ENCODE peak calls at places on chromosomes 4 and X, in five cellular contexts. C is K562, A is SK-N-SH, D is GM12891, M is H1. W is an unnamed sample.

GRCh38 chr4:7626551-7626950 is 191.8 kb upstream of the PSAPL1 start:
- DNase-seq in D (no peak), C (no peak), M (no peak), A (no peak), W (no peak)

GRCh38 chr4:3826247-3827172 is 60.3 kb downstream of the ADRA2C start:
- DNase-seq in M (no peak), A (no peak), D (no peak), C (no peak), W (no peak)

GRCh38 chr4:123433573-123433972 is 37.0 kb downstream of the SPRY1 start:
- DNase-seq in C (no peak), M (no peak), A (no peak), D (no peak), W (no peak)

GRCh38 chrX:43685221-43685620 is 29.1 kb downstream of the MAOA start:
- DNase-seq in C (no peak), A (no peak), M (no peak), D (no peak), W (no peak)

GRCh38 chrX:154398668-154399526 is 720 bp downstream of the RPL10 start:
- DNase-seq in M (peak; percentile 64), A (peak; percentile 62), C (peak; percentile 35), D (no peak), W (no peak)

GRCh38 chrX:123348468-123348867 is 164.4 kb downstream of the GRIA3 start:
- DNase-seq in A (no peak), M (no peak), C (no peak), D (no peak), W (no peak)

GRCh38 chr4:174578366-174578765 is 56.1 kb upstream of the HPGD start:
- DNase-seq in M (no peak), A (no peak), C (no peak), D (no peak), W (no peak)

GRCh38 chr4:6404611-6405416 is 67.6 kb downstream of the PPP2R2C start:
- DNase-seq in C (no peak), A (peak; percentile 61), M (no peak), D (no peak), W (no peak)

GRCh38 chrX:134807039-134807729 is 148.9 kb upstream of the PLAC1 start:
- DNase-seq in A (peak; percentile 86), C (peak; percentile 77), M (peak; percentile 67), D (no peak), W (peak; percentile 52)

GRCh38 chr4:98516042-98516440 is 142.4 kb downstream of the TSPAN5 start:
- DNase-seq in D (no peak), A (no peak), C (peak; percentile 26), M (no peak), W (no peak)

GRCh38 chrX:49166914-49167739 is 4.6 kb downstream of the MAGIX start:
- DNase-seq in C (peak; percentile 51), A (peak; percentile 30), M (peak; percentile 55), D (no peak), W (no peak)
- TF ChIP-seq POLR2AphosphoS5 in C (peak; percentile 44), A (no peak), M (no peak), D (no peak), W (no peak)

DNA sequence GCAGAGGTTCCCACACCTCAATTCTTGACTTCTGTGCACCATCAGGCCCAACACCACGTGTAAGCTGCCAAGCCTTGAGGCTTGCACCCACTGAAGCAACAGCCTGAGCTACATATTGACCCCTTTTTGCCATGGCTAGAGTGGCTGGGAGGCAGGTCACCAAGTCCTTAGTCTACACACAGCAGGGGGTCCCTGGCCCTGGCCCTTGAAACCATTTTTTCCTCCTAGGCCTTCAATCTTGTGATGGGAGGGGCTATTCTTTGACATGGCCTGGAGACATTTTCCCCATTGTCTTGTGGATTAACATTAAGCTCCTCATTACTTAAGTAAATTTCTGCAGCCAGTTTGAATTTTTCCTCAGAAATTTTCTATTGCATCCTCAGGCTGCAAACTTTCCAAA is 336.6 kb downstream of the IL15 start:
- DNase-seq in D (no peak), C (no peak), A (no peak), M (no peak), W (no peak)
- TF ChIP-seq TAF1 in D (no peak), C (no peak), A (no peak), M (no peak), W (no peak)

DNA sequence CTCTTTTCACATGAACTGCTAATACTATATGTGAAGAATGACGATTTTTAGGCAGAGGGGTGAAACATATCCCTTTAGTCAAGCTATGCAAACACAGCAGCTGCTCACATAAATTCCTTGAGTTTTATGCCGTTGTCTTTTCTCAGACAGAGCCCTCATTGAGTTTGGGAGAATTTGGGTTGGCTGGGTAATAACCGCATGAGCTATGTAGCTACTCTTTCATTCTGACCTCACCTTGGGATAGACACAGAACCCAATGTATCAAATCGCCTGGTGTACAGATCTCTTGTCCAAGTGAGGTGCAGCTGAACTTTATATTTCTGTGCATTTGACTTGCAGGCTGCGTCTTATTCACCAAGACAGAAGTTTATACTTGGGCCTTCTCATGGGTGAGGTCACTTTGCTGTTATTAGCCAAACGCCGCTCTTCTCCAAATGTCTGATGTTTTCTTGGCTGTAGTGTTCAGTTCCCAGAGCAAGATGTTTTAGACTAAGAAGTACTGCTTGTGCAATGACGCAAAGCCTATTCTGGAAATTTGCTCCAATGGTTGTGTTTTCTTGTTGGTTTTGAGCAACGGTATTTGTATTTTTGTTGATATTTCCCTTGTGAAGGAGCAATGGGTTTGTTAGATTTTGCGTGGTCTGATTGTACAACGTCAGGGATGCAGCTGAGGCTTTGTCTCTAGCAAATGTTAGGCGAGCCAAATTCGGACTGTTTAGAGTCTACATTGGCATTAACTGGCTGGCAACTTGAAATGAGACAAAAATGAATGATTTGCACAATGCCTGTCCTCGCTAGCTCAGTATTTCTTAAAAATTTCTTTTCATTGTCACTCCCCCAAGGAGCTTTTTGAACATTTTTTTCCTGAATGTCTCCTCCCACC is 11.2 kb upstream of the SPARCL1 start:
- DNase-seq in C (no peak), D (no peak), M (no peak), A (no peak), W (no peak)
- TF ChIP-seq POLR2AphosphoS5 in C (no peak), D (no peak), M (no peak), A (no peak), W (no peak)

GRCh38 chr4:2791518-2792395 is 1.1 kb upstream of the SH3BP2 start:
- DNase-seq in A (peak; percentile 22), C (no peak), D (no peak), M (no peak), W (no peak)
- TF ChIP-seq TAF1 in A (no peak), C (no peak), D (no peak), M (no peak), W (no peak)

GRCh38 chr4:118964891-118965411 is 76.3 kb downstream of the SYNPO2 start:
- DNase-seq in A (no peak), D (no peak), M (no peak), C (no peak), W (no peak)

GRCh38 chr4:118969359-118969758 is 80.7 kb downstream of the SYNPO2 start:
- DNase-seq in D (no peak), C (no peak), A (peak; percentile 61), M (no peak), W (no peak)

GRCh38 chr4:118967393-118967792 is 78.7 kb downstream of the SYNPO2 start:
- DNase-seq in C (no peak), A (no peak), D (no peak), M (no peak), W (no peak)

GRCh38 chr4:118968813-118969212 is 80.2 kb downstream of the SYNPO2 start:
- DNase-seq in C (no peak), A (no peak), M (no peak), D (no peak), W (no peak)

GRCh38 chr4:118968006-118968405 is 79.4 kb downstream of the SYNPO2 start:
- DNase-seq in A (no peak), D (peak; percentile 30), M (no peak), C (no peak), W (peak; percentile 29)
- TF ChIP-seq POLR2AphosphoS5 in A (no peak), D (no peak), M (no peak), C (no peak), W (peak; percentile 21)

GRCh38 chrX:119935215-119935893 is 8.2 kb downstream of the NKAP start:
- DNase-seq in M (no peak), C (no peak), A (no peak), D (no peak), W (no peak)
- TF ChIP-seq TAF1 in M (no peak), C (no peak), A (no peak), D (no peak), W (no peak)

DNA sequence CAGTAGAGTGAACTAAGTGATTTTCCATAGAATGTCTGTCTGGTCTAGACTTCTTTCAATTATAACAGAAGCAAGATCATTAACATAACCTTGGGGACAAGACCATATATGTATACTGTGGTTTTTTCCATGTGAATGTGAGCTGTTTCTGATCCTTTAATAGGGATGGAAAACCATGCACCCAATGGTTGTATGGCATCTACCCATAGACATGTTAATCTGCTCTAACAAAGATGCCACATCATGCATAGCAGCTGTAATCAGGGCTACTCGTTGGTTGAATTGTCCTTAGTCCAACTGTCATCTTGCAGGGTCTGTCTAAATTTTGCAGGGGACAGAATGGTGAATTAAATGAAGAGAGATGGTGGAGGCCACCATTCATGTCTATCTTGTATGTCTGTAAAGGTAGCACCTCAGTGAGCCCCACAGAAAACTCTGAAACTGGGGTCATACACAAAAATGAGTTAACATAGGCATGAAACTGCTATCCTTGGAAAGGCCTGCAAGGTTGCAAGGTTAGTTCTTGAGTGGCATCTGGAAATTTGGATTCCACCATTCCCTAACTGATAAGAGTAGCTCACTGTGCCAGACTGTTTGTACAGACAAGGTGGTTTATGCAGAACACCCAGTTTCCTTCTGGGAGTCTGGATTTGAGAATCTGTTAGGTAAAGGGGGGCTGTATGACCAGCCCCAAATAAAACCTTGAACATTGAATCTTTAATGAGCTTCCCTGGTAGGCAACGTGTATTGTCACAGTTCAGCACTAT is 16.5 kb downstream of the THAP6 start:
- DNase-seq in D (no peak), A (no peak), C (no peak), M (no peak), W (no peak)
- TF ChIP-seq POLR2AphosphoS5 in D (no peak), A (no peak), C (no peak), M (no peak), W (no peak)